ENCODE peak calls at places on chromosomes 1 and 21, in four cellular contexts. One of them, this sample, is unnamed.

GRCh38 chr21:16159213-16159970 is 429.6 kb downstream of the USP25 start:
- DNase-seq in H1: no peak
- DNase-seq in GM12878: no peak
- DNase-seq in SK-N-SH: no peak
- DNase-seq in this sample: no peak

GRCh38 chr1:179952181-179952580 is 2.4 kb upstream of the CEP350 start:
- DNase-seq in SK-N-SH: no peak
- DNase-seq in H1: no peak
- DNase-seq in GM12878: no peak
- DNase-seq in this sample: no peak

GRCh38 chr21:16794944-16795343 is 717.9 kb upstream of the CXADR start:
- DNase-seq in SK-N-SH: no peak
- DNase-seq in H1: no peak
- DNase-seq in GM12878: no peak
- DNase-seq in this sample: no peak

GRCh38 chr1:39164256-39164655 is 40.2 kb upstream of the MACF1 start:
- DNase-seq in GM12878: no peak
- DNase-seq in SK-N-SH: no peak
- DNase-seq in H1: no peak
- DNase-seq in this sample: no peak

GRCh38 chr1:200302192-200302892 is 107.5 kb downstream of the ZNF281 start:
- DNase-seq in GM12878: no peak
- DNase-seq in SK-N-SH: peak; percentile 66
- DNase-seq in H1: peak; percentile 64
- DNase-seq in this sample: no peak

GRCh38 chr1:113399063-113399583 is 8.8 kb downstream of the MAGI3 start:
- DNase-seq in SK-N-SH: peak; percentile 55
- DNase-seq in GM12878: no peak
- DNase-seq in H1: no peak
- DNase-seq in this sample: no peak

GRCh38 chr1:98387701-98388100 is 273.8 kb upstream of the SNX7 start:
- DNase-seq in H1: no peak
- DNase-seq in GM12878: no peak
- DNase-seq in SK-N-SH: no peak
- DNase-seq in this sample: no peak

GRCh38 chr1:53370369-53370961 is 42.6 kb upstream of the LRP8 start:
- DNase-seq in GM12878: no peak
- DNase-seq in H1: peak; percentile 40
- DNase-seq in SK-N-SH: no peak
- DNase-seq in this sample: no peak

GRCh38 chr1:215600258-215600792 is 33.2 kb downstream of the KCTD3 start:
- DNase-seq in GM12878: no peak
- DNase-seq in H1: no peak
- DNase-seq in SK-N-SH: no peak
- DNase-seq in this sample: no peak

GRCh38 chr1:43994794-43995790 is 3.7 kb downstream of the CCDC24 start:
- DNase-seq in SK-N-SH: peak; percentile 71
- DNase-seq in H1: peak; percentile 76
- DNase-seq in GM12878: no peak
- DNase-seq in this sample: peak; percentile 89

GRCh38 chr1:248828845-248829244 is 3.1 kb upstream of the SH3BP5L start:
- DNase-seq in H1: no peak
- DNase-seq in SK-N-SH: peak; percentile 53
- DNase-seq in GM12878: no peak
- DNase-seq in this sample: peak; percentile 86

GRCh38 chr1:181508486-181509165 is 25.3 kb downstream of the CACNA1E start:
- DNase-seq in H1: no peak
- DNase-seq in SK-N-SH: no peak
- DNase-seq in GM12878: peak; percentile 69
- DNase-seq in this sample: no peak

GRCh38 chr1:177936016-177936415 is 33.8 kb downstream of the SEC16B start:
- DNase-seq in GM12878: no peak
- DNase-seq in H1: no peak
- DNase-seq in SK-N-SH: no peak
- DNase-seq in this sample: no peak

GRCh38 chr1:78651247-78651646 is 1.6 kb downstream of the IFI44 start:
- DNase-seq in SK-N-SH: no peak
- DNase-seq in GM12878: no peak
- DNase-seq in H1: no peak
- DNase-seq in this sample: no peak

GRCh38 chr1:30511563-30512252 is 211.7 kb downstream of the MATN1 start:
- DNase-seq in SK-N-SH: no peak
- DNase-seq in H1: peak; percentile 41
- DNase-seq in GM12878: no peak
- DNase-seq in this sample: no peak

GRCh38 chr21:44426663-44427191 is 28.6 kb upstream of the LRRC3 start:
- DNase-seq in H1: no peak
- DNase-seq in GM12878: no peak
- DNase-seq in SK-N-SH: no peak
- DNase-seq in this sample: no peak

GRCh38 chr1:207919523-207920210 is 8.7 kb upstream of the CD34 start:
- DNase-seq in H1: no peak
- DNase-seq in GM12878: no peak
- DNase-seq in SK-N-SH: no peak
- DNase-seq in this sample: no peak

GRCh38 chr1:169521226-169521625 is 35.5 kb upstream of the SLC19A2 start:
- DNase-seq in SK-N-SH: no peak
- DNase-seq in GM12878: no peak
- DNase-seq in H1: no peak
- DNase-seq in this sample: no peak

GRCh38 chr1:205088341-205088740 is 4.1 kb upstream of the TMEM81 start:
- DNase-seq in GM12878: no peak
- DNase-seq in H1: no peak
- DNase-seq in SK-N-SH: no peak
- DNase-seq in this sample: no peak

GRCh38 chr1:52633291-52633754 is 355 bp downstream of the SHISAL2A start:
- DNase-seq in GM12878: no peak
- DNase-seq in H1: peak; percentile 73
- DNase-seq in SK-N-SH: no peak
- DNase-seq in this sample: no peak

GRCh38 chr21:40276001-40276400 is 408.8 kb downstream of the PCP4 start:
- DNase-seq in SK-N-SH: no peak
- DNase-seq in GM12878: no peak
- DNase-seq in H1: no peak
- DNase-seq in this sample: no peak

GRCh38 chr21:38878394-38879179 is 72.9 kb downstream of the ETS2 start:
- DNase-seq in H1: no peak
- DNase-seq in GM12878: no peak
- DNase-seq in SK-N-SH: no peak
- DNase-seq in this sample: no peak

GRCh38 chr1:175600721-175601440 is 142.5 kb downstream of the TNR start:
- DNase-seq in H1: no peak
- DNase-seq in GM12878: peak; percentile 45
- DNase-seq in SK-N-SH: no peak
- DNase-seq in this sample: no peak

GRCh38 chr1:16012590-16013219 is 5.1 kb downstream of the HSPB7 start:
- DNase-seq in H1: peak; percentile 87
- DNase-seq in SK-N-SH: peak; percentile 77
- DNase-seq in GM12878: peak; percentile 19
- DNase-seq in this sample: peak; percentile 96

GRCh38 chr1:182217967-182218366 is 156.5 kb upstream of the ZNF648 start:
- DNase-seq in SK-N-SH: no peak
- DNase-seq in H1: no peak
- DNase-seq in GM12878: no peak
- DNase-seq in this sample: no peak

GRCh38 chr1:227788279-227789041 is 27.0 kb upstream of the PRSS38 start:
- DNase-seq in H1: peak; percentile 94
- DNase-seq in GM12878: no peak
- DNase-seq in SK-N-SH: no peak
- DNase-seq in this sample: no peak

GRCh38 chr21:31930001-31930400 is 57.2 kb downstream of the HUNK start:
- DNase-seq in H1: no peak
- DNase-seq in SK-N-SH: no peak
- DNase-seq in GM12878: no peak
- DNase-seq in this sample: no peak

GRCh38 chr1:23215751-23216449 is 1.4 kb downstream of the HTR1D start:
- DNase-seq in GM12878: no peak
- DNase-seq in H1: no peak
- DNase-seq in SK-N-SH: no peak
- DNase-seq in this sample: no peak

GRCh38 chr1:43444827-43445225 is 8.9 kb downstream of the HYI start:
- DNase-seq in H1: no peak
- DNase-seq in SK-N-SH: no peak
- DNase-seq in GM12878: no peak
- DNase-seq in this sample: peak; percentile 89

GRCh38 chr1:113453771-113454083 is 63.4 kb downstream of the MAGI3 start:
- DNase-seq in SK-N-SH: peak; percentile 13
- DNase-seq in GM12878: no peak
- DNase-seq in H1: no peak
- DNase-seq in this sample: no peak

GRCh38 chr21:20617130-20617529 is 381.1 kb upstream of the NCAM2 start:
- DNase-seq in H1: peak; percentile 49
- DNase-seq in SK-N-SH: no peak
- DNase-seq in GM12878: no peak
- DNase-seq in this sample: no peak

GRCh38 chr1:8678688-8679410 is 138.6 kb downstream of the RERE start:
- DNase-seq in GM12878: no peak
- DNase-seq in SK-N-SH: no peak
- DNase-seq in H1: no peak
- DNase-seq in this sample: no peak

GRCh38 chr1:8583031-8583430 is 234.4 kb downstream of the RERE start:
- DNase-seq in GM12878: no peak
- DNase-seq in H1: no peak
- DNase-seq in SK-N-SH: no peak
- DNase-seq in this sample: no peak

GRCh38 chr1:244431166-244431565 is 20.5 kb downstream of the ADSS2 start:
- DNase-seq in GM12878: no peak
- DNase-seq in H1: no peak
- DNase-seq in SK-N-SH: no peak
- DNase-seq in this sample: no peak

GRCh38 chr1:204723131-204723787 is 37.7 kb upstream of the LRRN2 start:
- DNase-seq in SK-N-SH: no peak
- DNase-seq in GM12878: no peak
- DNase-seq in H1: peak; percentile 23
- DNase-seq in this sample: no peak

GRCh38 chr1:161994153-161994814 is 29.4 kb downstream of the OLFML2B start:
- DNase-seq in SK-N-SH: peak; percentile 32
- DNase-seq in GM12878: no peak
- DNase-seq in H1: no peak
- DNase-seq in this sample: no peak

GRCh38 chr1:211680752-211681327 is 5.4 kb upstream of the NEK2 start:
- DNase-seq in GM12878: peak; percentile 80
- DNase-seq in SK-N-SH: peak; percentile 83
- DNase-seq in H1: no peak
- DNase-seq in this sample: peak; percentile 78

GRCh38 chr1:98322966-98323365 is 338.6 kb upstream of the SNX7 start:
- DNase-seq in SK-N-SH: no peak
- DNase-seq in H1: no peak
- DNase-seq in GM12878: no peak
- DNase-seq in this sample: no peak

GRCh38 chr21:33396966-33397365 is 6.2 kb upstream of the IFNGR2 start:
- DNase-seq in GM12878: no peak
- DNase-seq in H1: no peak
- DNase-seq in SK-N-SH: no peak
- DNase-seq in this sample: no peak

GRCh38 chr1:31523012-31523411 is 53.3 kb upstream of the TINAGL1 start:
- DNase-seq in SK-N-SH: no peak
- DNase-seq in GM12878: no peak
- DNase-seq in H1: no peak
- DNase-seq in this sample: no peak
- TF ChIP-seq NRF1 in SK-N-SH: no peak
- TF ChIP-seq NRF1 in GM12878: no peak
- TF ChIP-seq NRF1 in H1: no peak
- TF ChIP-seq NRF1 in this sample: no peak

DNA sequence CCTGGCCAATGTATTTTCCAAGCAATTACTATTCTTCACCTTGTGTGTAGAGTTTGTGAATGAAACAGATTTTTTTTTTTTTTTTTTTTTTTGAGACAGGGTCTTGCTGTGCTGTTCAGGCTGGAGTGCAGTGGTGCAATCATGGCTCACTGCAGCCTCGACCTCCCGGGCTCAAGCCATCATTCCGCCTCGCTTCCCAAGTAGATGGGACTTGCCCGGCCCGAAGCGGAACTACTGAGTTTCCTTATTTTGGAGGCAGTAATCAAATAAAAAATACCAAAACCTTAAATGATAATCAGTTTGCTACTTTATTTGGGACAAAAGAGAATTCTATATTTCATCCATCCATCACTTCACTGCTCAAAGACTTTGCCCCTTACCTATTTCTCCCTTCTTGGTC is 704 bp upstream of the BTBD8 start:
- DNase-seq in SK-N-SH: no peak
- DNase-seq in H1: no peak
- DNase-seq in GM12878: no peak
- DNase-seq in this sample: no peak
- H3K27ac ChIP-seq in SK-N-SH: no peak overlapping the region
- H3K27ac ChIP-seq in H1: no peak overlapping the region
- H3K27ac ChIP-seq in GM12878: no peak overlapping the region
- H3K27ac ChIP-seq in this sample: peak overlapping the region; percentile 58

GRCh38 chr1:199264911-199265310 is 626.1 kb downstream of the PTPRC start:
- DNase-seq in GM12878: no peak
- DNase-seq in SK-N-SH: no peak
- DNase-seq in H1: no peak
- DNase-seq in this sample: no peak
- TF ChIP-seq NRF1 in GM12878: no peak
- TF ChIP-seq NRF1 in SK-N-SH: no peak
- TF ChIP-seq NRF1 in H1: no peak
- TF ChIP-seq NRF1 in this sample: no peak

DNA sequence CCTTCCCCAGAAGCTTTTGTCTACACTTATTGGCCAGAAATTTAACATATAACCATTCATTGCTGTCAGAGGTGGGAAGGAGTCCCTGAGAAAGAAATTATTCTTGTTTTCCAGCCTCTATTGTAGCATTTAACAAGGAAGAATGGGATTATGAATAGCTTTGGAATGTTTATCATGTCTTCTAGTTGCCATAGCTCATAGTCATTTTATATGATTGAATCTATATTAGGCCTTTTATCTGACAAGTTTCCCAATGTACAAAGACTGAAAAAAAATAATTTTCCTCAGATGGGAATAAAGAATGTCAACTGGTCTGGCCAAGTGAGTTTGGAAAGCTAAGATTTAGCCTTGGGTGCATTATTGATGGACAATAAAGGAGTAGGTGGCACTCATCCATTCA is 28.3 kb downstream of the PTPRC start:
- DNase-seq in H1: no peak
- DNase-seq in GM12878: no peak
- DNase-seq in SK-N-SH: no peak
- DNase-seq in this sample: no peak
- H3K27ac ChIP-seq in H1: no peak overlapping the region
- H3K27ac ChIP-seq in GM12878: no peak overlapping the region
- H3K27ac ChIP-seq in SK-N-SH: peak overlapping the region; percentile 88
- H3K27ac ChIP-seq in this sample: no peak overlapping the region

This sample was measured in K562.